ENCODE peak calls at places on chromosome 20, in six cellular contexts. F is activated naive CD4-positive, alpha-beta T cell treated with Interleukin-2 at 50 U/mL for 16 hours; K is NCI-H345; T is lung; N is NCI-H1092 treated with DMSO at 0.1 percent for 48 hours; G is MCF 10A. J is an unnamed sample.

GRCh38 chr20:18638768-18639167 is 50.9 kb downstream of the DTD1 start:
- DNase-seq in F (no peak), K (no peak), T (no peak), N (no peak), G (no peak), J (no peak)

GRCh38 chr20:10647471-10647870 is 26.3 kb downstream of the JAG1 start:
- DNase-seq in F (no peak), K (no peak), T (no peak), N (no peak), G (peak), J (no peak)

GRCh38 chr20:39458452-39458851 is 496.3 kb downstream of the DHX35 start:
- DNase-seq in F (no peak), K (no peak), T (no peak), N (no peak), G (no peak), J (no peak)

GRCh38 chr20:36400901-36401300 is 94.8 kb downstream of the DLGAP4 start:
- DNase-seq in F (no peak), K (no peak), T (no peak), N (no peak), G (no peak), J (no peak)

GRCh38 chr20:18666803-18667460 is 79.1 kb downstream of the DTD1 start:
- DNase-seq in F (no peak), K (peak), T (no peak), N (peak), G (no peak), J (no peak)

GRCh38 chr20:59775221-59776055 is 158.0 kb downstream of the SYCP2 start:
- DNase-seq in F (no peak), K (no peak), T (no peak), N (no peak), G (no peak), J (no peak)

GRCh38 chr20:52864895-52865590 is 107.1 kb upstream of the TSHZ2 start:
- DNase-seq in F (no peak), K (no peak), T (no peak), N (peak), G (no peak), J (no peak)

GRCh38 chr20:46400828-46401477 is 5.5 kb downstream of the ELMO2 start:
- DNase-seq in F (peak), K (no peak), T (no peak), N (no peak), G (no peak), J (no peak)

GRCh38 chr20:11989018-11989771 is 71.5 kb downstream of the BTBD3 start:
- DNase-seq in F (no peak), K (no peak), T (no peak), N (no peak), G (no peak), J (no peak)

GRCh38 chr20:32534661-32535240 is 50.4 kb downstream of the NOL4L start:
- DNase-seq in F (peak), K (peak), T (no peak), N (peak), G (no peak), J (no peak)

GRCh38 chr20:48595495-48596475 is 232.0 kb downstream of the PREX1 start:
- DNase-seq in F (no peak), K (no peak), T (no peak), N (no peak), G (no peak), J (no peak)

GRCh38 chr20:63544241-63544957 is 3.1 kb downstream of the SRMS start:
- DNase-seq in F (no peak), K (no peak), T (no peak), N (no peak), G (no peak), J (no peak)

GRCh38 chr20:25035924-25036323 is 22.0 kb downstream of the ACSS1 start:
- DNase-seq in F (no peak), K (no peak), T (no peak), N (no peak), G (no peak), J (no peak)

GRCh38 chr20:33728463-33728862 is 3.3 kb upstream of the ZNF341 start:
- DNase-seq in F (no peak), K (no peak), T (no peak), N (no peak), G (no peak), J (no peak)

GRCh38 chr20:50569864-50570836 is 60.0 kb downstream of the PTPN1 start:
- DNase-seq in F (peak), K (no peak), T (no peak), N (no peak), G (peak), J (no peak)

GRCh38 chr20:50607850-50608749 is 83.2 kb downstream of the RIPOR3 start:
- DNase-seq in F (no peak), K (no peak), T (no peak), N (no peak), G (no peak), J (no peak)

GRCh38 chr20:58469500-58470129 is 45.6 kb downstream of the APCDD1L start:
- DNase-seq in F (no peak), K (no peak), T (no peak), N (no peak), G (no peak), J (no peak)